ENCODE peak calls at places on chromosomes 1 and 21, in nine cellular contexts. Z, Q, F, N, O, S, R, U and M are unnamed samples.

GRCh38 chr1:198641506-198641905 is 2.7 kb downstream of the PTPRC start:
- DNase-seq in Z (no peak), Q (no peak), F (no peak), N (no peak), O (no peak), S (peak), R (no peak), U (no peak), M (no peak)

GRCh38 chr21:46399686-46400085 is 59.0 kb upstream of the DIP2A start:
- DNase-seq in Z (no peak), Q (no peak), F (no peak), N (no peak), O (no peak), S (no peak), R (no peak), U (no peak), M (no peak)

GRCh38 chr1:2948001-2948750 is 73.1 kb upstream of the ACTRT2 start:
- DNase-seq in Z (no peak), Q (no peak), F (no peak), N (no peak), O (no peak), S (no peak), R (no peak), U (no peak), M (no peak)

GRCh38 chr21:21921410-21922232 is 923.4 kb downstream of the NCAM2 start:
- DNase-seq in Z (peak), Q (no peak), F (no peak), N (no peak), O (no peak), S (peak), R (peak), U (no peak), M (peak)

GRCh38 chr21:14119038-14119437 is 91.7 kb downstream of the LIPI start:
- DNase-seq in Z (no peak), Q (no peak), F (no peak), N (no peak), O (no peak), S (no peak), R (no peak), U (no peak), M (no peak)

GRCh38 chr1:30758785-30759380 is 1.3 kb upstream of the LAPTM5 start:
- DNase-seq in Z (peak), Q (no peak), F (no peak), N (no peak), O (peak), S (no peak), R (no peak), U (no peak), M (no peak)

GRCh38 chr1:28091043-28091781 is 2.8 kb upstream of the EYA3 start:
- DNase-seq in Z (peak), Q (peak), F (no peak), N (peak), O (peak), S (peak), R (peak), U (peak), M (peak)

GRCh38 chr1:94039871-94040569 is 80.9 kb downstream of the ABCA4 start:
- DNase-seq in Z (peak), Q (no peak), F (no peak), N (no peak), O (no peak), S (peak), R (peak), U (peak), M (no peak)

GRCh38 chr1:117010310-117010969 is 8.9 kb downstream of the CD101 start:
- DNase-seq in Z (no peak), Q (no peak), F (no peak), N (no peak), O (no peak), S (no peak), R (no peak), U (no peak), M (no peak)

GRCh38 chr1:6426321-6426971 is 1.9 kb downstream of the ESPN start:
- DNase-seq in Z (no peak), Q (no peak), F (no peak), N (no peak), O (no peak), S (no peak), R (no peak), U (no peak), M (no peak)

GRCh38 chr21:15289896-15290841 is 225.4 kb upstream of the NRIP1 start:
- DNase-seq in Z (no peak), Q (peak), F (no peak), N (no peak), O (no peak), S (peak), R (peak), U (peak), M (no peak)

GRCh38 chr1:183304466-183305122 is 113.6 kb downstream of the NMNAT2 start:
- DNase-seq in Z (no peak), Q (no peak), F (no peak), N (no peak), O (no peak), S (no peak), R (no peak), U (no peak), M (no peak)

GRCh38 chr1:94022471-94023189 is 98.3 kb downstream of the ABCA4 start:
- DNase-seq in Z (peak), Q (peak), F (peak), N (peak), O (no peak), S (peak), R (no peak), U (no peak), M (peak)

GRCh38 chr1:18962121-18962721 is 5.7 kb upstream of the IFFO2 start:
- DNase-seq in Z (no peak), Q (no peak), F (peak), N (no peak), O (no peak), S (no peak), R (no peak), U (no peak), M (no peak)

GRCh38 chr1:12148160-12148957 is 18.4 kb upstream of the TNFRSF1B start:
- DNase-seq in Z (peak), Q (no peak), F (no peak), N (no peak), O (no peak), S (peak), R (no peak), U (no peak), M (no peak)

GRCh38 chr1:42940851-42941639 is 17.6 kb downstream of the SLC2A1 start:
- DNase-seq in Z (peak), Q (peak), F (peak), N (peak), O (peak), S (peak), R (no peak), U (no peak), M (peak)

GRCh38 chr1:209549384-209550001 is 34.0 kb upstream of the CAMK1G start:
- DNase-seq in Z (no peak), Q (no peak), F (no peak), N (no peak), O (no peak), S (no peak), R (peak), U (no peak), M (no peak)

GRCh38 chr1:54256756-54257155 is 56.8 kb downstream of the MRPL37 start:
- DNase-seq in Z (no peak), Q (no peak), F (no peak), N (no peak), O (no peak), S (no peak), R (peak), U (no peak), M (no peak)

GRCh38 chr1:205948886-205949285 is 5.6 kb upstream of the SLC26A9 start:
- DNase-seq in Z (no peak), Q (no peak), F (no peak), N (no peak), O (no peak), S (no peak), R (no peak), U (no peak), M (no peak)

GRCh38 chr1:98001764-98002163 is 80.9 kb upstream of the DPYD start:
- DNase-seq in Z (no peak), Q (no peak), F (no peak), N (no peak), O (no peak), S (peak), R (no peak), U (no peak), M (no peak)

GRCh38 chr1:239819075-239819474 is 272.6 kb upstream of the FMN2 start:
- DNase-seq in Z (no peak), Q (no peak), F (no peak), N (no peak), O (no peak), S (no peak), R (no peak), U (no peak), M (no peak)

GRCh38 chr1:157978547-157979403 is 14.7 kb upstream of the KIRREL1 start:
- DNase-seq in Z (no peak), Q (no peak), F (no peak), N (no peak), O (no peak), S (no peak), R (peak), U (no peak), M (no peak)

GRCh38 chr21:28770867-28771661 is 221.6 kb downstream of the LTN1 start:
- DNase-seq in Z (peak), Q (no peak), F (peak), N (no peak), O (no peak), S (peak), R (no peak), U (no peak), M (no peak)

GRCh38 chr1:78884685-78885452 is 121.7 kb downstream of the ADGRL4 start:
- DNase-seq in Z (peak), Q (no peak), F (no peak), N (no peak), O (peak), S (peak), R (no peak), U (no peak), M (no peak)

GRCh38 chr1:234932506-234932905 is 196.1 kb downstream of the TOMM20 start:
- DNase-seq in Z (no peak), Q (no peak), F (no peak), N (no peak), O (no peak), S (no peak), R (no peak), U (no peak), M (no peak)

GRCh38 chr21:26506951-26507350 is 66.1 kb downstream of the CYYR1 start:
- DNase-seq in Z (peak), Q (no peak), F (no peak), N (no peak), O (no peak), S (peak), R (no peak), U (no peak), M (no peak)

GRCh38 chr1:174892016-174892415 is 107.7 kb upstream of the CACYBP start:
- DNase-seq in Z (no peak), Q (no peak), F (no peak), N (no peak), O (no peak), S (no peak), R (no peak), U (peak), M (no peak)

GRCh38 chr1:27488523-27489138 is 1.3 kb downstream of the WASF2 start:
- DNase-seq in Z (peak), Q (no peak), F (no peak), N (no peak), O (no peak), S (peak), R (no peak), U (no peak), M (no peak)

GRCh38 chr1:198601936-198602889 is 36.6 kb upstream of the PTPRC start:
- DNase-seq in Z (peak), Q (no peak), F (peak), N (no peak), O (no peak), S (peak), R (no peak), U (no peak), M (no peak)

GRCh38 chr1:245310605-245311531 is 156.1 kb downstream of the KIF26B start:
- DNase-seq in Z (peak), Q (peak), F (no peak), N (no peak), O (no peak), S (peak), R (peak), U (no peak), M (no peak)

GRCh38 chr1:43293171-43293570 is 7.6 kb upstream of the TIE1 start:
- DNase-seq in Z (no peak), Q (no peak), F (no peak), N (no peak), O (no peak), S (peak), R (no peak), U (no peak), M (no peak)

GRCh38 chr21:25005388-25005787 is 601.9 kb downstream of the MRPL39 start:
- DNase-seq in Z (peak), Q (no peak), F (no peak), N (no peak), O (no peak), S (peak), R (no peak), U (no peak), M (no peak)

GRCh38 chr1:30478288-30478687 is 245.1 kb downstream of the MATN1 start:
- DNase-seq in Z (no peak), Q (no peak), F (no peak), N (no peak), O (no peak), S (no peak), R (no peak), U (no peak), M (no peak)

GRCh38 chr21:33109574-33110339 is 39.8 kb downstream of the OLIG1 start:
- DNase-seq in Z (no peak), Q (no peak), F (no peak), N (no peak), O (no peak), S (no peak), R (no peak), U (no peak), M (no peak)

GRCh38 chr1:53183277-53183990 is 13.2 kb upstream of the CPT2 start:
- DNase-seq in Z (no peak), Q (peak), F (peak), N (peak), O (peak), S (peak), R (no peak), U (peak), M (no peak)

GRCh38 chr1:157782946-157783345 is 6.0 kb upstream of the FCRL2 start:
- DNase-seq in Z (no peak), Q (no peak), F (no peak), N (no peak), O (no peak), S (no peak), R (no peak), U (no peak), M (no peak)

GRCh38 chr1:45922374-45922773 is 119.0 kb downstream of the MAST2 start:
- DNase-seq in Z (no peak), Q (no peak), F (no peak), N (no peak), O (no peak), S (no peak), R (no peak), U (peak), M (no peak)

GRCh38 chr1:169701261-169701802 is 10.1 kb downstream of the SELL start:
- DNase-seq in Z (no peak), Q (no peak), F (no peak), N (no peak), O (no peak), S (no peak), R (no peak), U (no peak), M (no peak)

GRCh38 chr1:64624446-64624766 is 120.5 kb upstream of the RAVER2 start:
- DNase-seq in Z (peak), Q (no peak), F (peak), N (no peak), O (peak), S (peak), R (peak), U (no peak), M (peak)

GRCh38 chr1:228478326-228478725 is 8.9 kb upstream of the RNF187 start:
- DNase-seq in Z (no peak), Q (no peak), F (no peak), N (no peak), O (no peak), S (no peak), R (no peak), U (no peak), M (no peak)
- H3K4me3 ChIP-seq in Z (no peak), Q (no peak), F (no peak), N (no peak), O (no peak), S (no peak), R (no peak), U (no peak), M (no peak)

DNA sequence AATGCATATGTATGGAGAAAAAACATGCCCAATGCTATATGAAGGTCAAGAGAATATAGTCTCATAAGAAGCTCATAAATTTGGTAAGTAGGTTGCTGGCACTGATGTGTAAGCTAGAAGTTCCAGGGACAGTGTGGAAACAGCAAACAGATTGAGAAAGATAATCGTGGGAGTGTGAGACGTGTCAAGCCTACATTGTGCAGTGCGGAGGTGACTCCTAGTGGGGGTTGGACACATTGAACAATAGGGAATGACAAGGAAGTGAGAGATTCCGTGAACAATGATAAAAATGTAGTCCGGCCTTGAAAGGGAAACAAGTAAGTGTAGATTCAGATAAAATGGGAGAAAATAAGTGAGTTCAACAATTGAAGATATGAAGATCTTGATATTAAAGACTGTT is 788.4 kb upstream of the PRMT6 start:
- DNase-seq in Z (peak), Q (no peak), F (no peak), N (no peak), O (no peak), S (no peak), R (no peak), U (no peak), M (no peak)
- TF ChIP-seq CTCF in Z (no peak), Q (no peak), F (no peak), N (no peak), O (no peak), S (no peak), R (no peak), U (peak), M (peak)

DNA sequence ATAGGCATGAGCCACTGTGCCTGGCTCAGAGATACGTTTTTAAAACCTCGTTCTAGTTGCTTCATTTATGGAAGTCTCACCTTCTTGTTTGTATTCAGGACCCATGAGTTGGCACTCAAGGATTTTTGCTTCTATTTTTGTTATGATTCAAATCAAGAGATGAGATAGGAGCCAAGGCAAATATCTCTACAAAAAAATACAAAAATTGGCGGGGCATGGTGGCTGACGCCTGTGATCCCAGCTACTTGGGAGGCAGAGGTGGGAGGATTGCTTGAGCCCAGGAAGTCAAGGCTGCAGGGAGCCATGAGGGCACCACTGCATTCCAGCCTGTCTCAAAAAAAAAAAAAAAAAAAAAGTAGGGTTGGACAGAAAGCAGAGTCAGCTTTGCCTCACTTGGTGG is 36.8 kb upstream of the ERRFI1 start:
- DNase-seq in Z (peak), Q (no peak), F (no peak), N (no peak), O (no peak), S (peak), R (no peak), U (no peak), M (no peak)
- H3K4me3 ChIP-seq in Z (no peak), Q (no peak), F (no peak), N (no peak), O (no peak), S (no peak), R (no peak), U (no peak), M (no peak)

DNA sequence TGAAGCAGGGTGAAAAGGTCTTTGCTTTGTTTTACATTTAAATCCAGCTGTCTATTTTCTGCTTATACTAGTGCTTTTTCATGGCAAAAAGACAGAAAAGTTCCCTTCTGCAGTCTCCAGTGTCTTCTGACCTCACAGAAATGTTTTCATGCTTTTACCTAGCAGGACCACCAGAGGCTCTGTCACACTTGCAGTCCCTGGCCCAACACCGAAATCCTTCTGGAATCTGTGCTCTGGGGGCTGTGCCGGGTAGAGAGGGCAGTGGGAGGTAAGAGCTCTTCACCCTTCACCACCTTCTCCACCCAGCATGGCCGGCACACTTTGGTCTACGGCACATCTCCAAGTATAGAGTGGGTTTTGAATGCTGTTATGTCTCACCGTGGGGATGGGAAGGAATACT is 20.8 kb downstream of the GNAT2 start:
- DNase-seq in Z (no peak), Q (no peak), F (no peak), N (no peak), O (no peak), S (no peak), R (peak), U (no peak), M (no peak)
- TF ChIP-seq CTCF in Z (no peak), Q (no peak), F (no peak), N (peak), O (peak), S (no peak), R (peak), U (no peak), M (peak)

DNA sequence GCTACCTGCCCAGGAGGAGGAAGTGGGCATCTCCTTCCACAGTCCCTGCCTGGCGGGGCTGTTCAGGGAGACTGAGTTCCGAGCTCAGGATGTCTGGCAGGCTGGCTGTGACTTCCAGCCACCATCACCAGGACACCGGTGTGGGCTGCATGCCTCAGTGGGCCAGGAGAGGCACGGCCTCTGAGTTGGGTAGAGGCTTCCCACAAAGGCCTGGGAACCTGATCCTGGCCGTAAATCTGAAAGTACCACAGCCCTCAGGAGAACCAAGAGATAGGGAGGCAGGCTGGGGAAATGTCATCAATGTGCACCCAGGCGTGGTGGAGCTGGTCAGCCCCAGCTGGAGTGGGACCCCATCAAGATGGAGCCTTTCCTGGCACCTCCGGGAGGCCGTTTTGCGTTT is 29.2 kb downstream of the NTPCR start:
- DNase-seq in Z (no peak), Q (no peak), F (no peak), N (no peak), O (no peak), S (no peak), R (no peak), U (no peak), M (no peak)
- H3K4me3 ChIP-seq in Z (no peak), Q (no peak), F (no peak), N (no peak), O (no peak), S (no peak), R (no peak), U (no peak), M (no peak)

GRCh38 chr1:154256666-154257065 is 15.8 kb upstream of the HAX1 start:
- DNase-seq in Z (no peak), Q (no peak), F (no peak), N (no peak), O (no peak), S (no peak), R (no peak), U (no peak), M (no peak)

GRCh38 chr1:154260127-154260526 is 12.3 kb upstream of the HAX1 start:
- DNase-seq in Z (no peak), Q (no peak), F (no peak), N (no peak), O (no peak), S (no peak), R (no peak), U (no peak), M (no peak)

GRCh38 chr1:154253671-154254070 is 18.8 kb upstream of the HAX1 start:
- DNase-seq in Z (peak), Q (no peak), F (no peak), N (no peak), O (no peak), S (no peak), R (no peak), U (no peak), M (no peak)

GRCh38 chr1:154263465-154264332 is 8.7 kb upstream of the HAX1 start:
- DNase-seq in Z (peak), Q (no peak), F (no peak), N (no peak), O (no peak), S (no peak), R (no peak), U (no peak), M (no peak)

GRCh38 chr1:154258784-154259183 is 13.6 kb upstream of the HAX1 start:
- DNase-seq in Z (no peak), Q (no peak), F (no peak), N (no peak), O (no peak), S (no peak), R (no peak), U (no peak), M (no peak)
- TF ChIP-seq CTCF in Z (no peak), Q (no peak), F (no peak), N (no peak), O (no peak), S (no peak), R (no peak), U (no peak), M (no peak)

GRCh38 chr1:47593001-47593568 is 155.2 kb downstream of the FOXD2 start:
- DNase-seq in Z (no peak), Q (no peak), F (no peak), N (no peak), O (no peak), S (no peak), R (peak), U (no peak), M (no peak)
- H3K4me3 ChIP-seq in Z (no peak), Q (no peak), F (no peak), N (no peak), O (no peak), S (no peak), R (peak), U (peak), M (no peak)